ENCODE peak calls at places on chromosomes 7 and 10, in five cellular contexts. F is amygdala; Z is skeletal muscle cell; Y is NAMALWA; N is activated CD8-positive, alpha-beta memory T cell treated with anti-CD3 and anti-CD28 coated beads for 4 hours. Q is an unnamed sample.

GRCh38 chr7:155509725-155510551 is 36.4 kb downstream of the CNPY1 start:
- DNase-seq in F (no peak), Z (no peak), Y (no peak), N (no peak), Q (no peak)

GRCh38 chr7:2863461-2864066 is 19.5 kb upstream of the GNA12 start:
- DNase-seq in F (no peak), Z (peak), Y (no peak), N (peak), Q (peak)

GRCh38 chr10:59331661-59332060 is 30.7 kb downstream of the FAM13C start:
- DNase-seq in F (no peak), Z (no peak), Y (no peak), N (no peak), Q (no peak)

GRCh38 chr7:45573636-45574470 is at the start of gene ADCY1:
- DNase-seq in F (no peak), Z (no peak), Y (no peak), N (no peak), Q (peak)

GRCh38 chr7:106015586-106016218 is 52.6 kb downstream of the CDHR3 start:
- DNase-seq in F (no peak), Z (no peak), Y (no peak), N (no peak), Q (no peak)

GRCh38 chr7:5393748-5394147 is 29.9 kb downstream of the TNRC18 start:
- DNase-seq in F (no peak), Z (no peak), Y (no peak), N (no peak), Q (no peak)

GRCh38 chr10:43731486-43731885 is 82.8 kb upstream of the ZNF32 start:
- DNase-seq in F (no peak), Z (no peak), Y (no peak), N (no peak), Q (no peak)

GRCh38 chr7:105585850-105586500 is 4.7 kb upstream of the EFCAB10 start:
- DNase-seq in F (no peak), Z (no peak), Y (no peak), N (no peak), Q (no peak)

GRCh38 chr7:857661-858060 is 18.7 kb upstream of the GET4 start:
- DNase-seq in F (no peak), Z (no peak), Y (no peak), N (no peak), Q (no peak)

GRCh38 chr10:78563224-78563764 is 505.5 kb upstream of the ZMIZ1 start:
- DNase-seq in F (no peak), Z (no peak), Y (no peak), N (no peak), Q (no peak)

GRCh38 chr7:120273476-120273975 is 551 bp downstream of the KCND2 start:
- DNase-seq in F (no peak), Z (no peak), Y (no peak), N (no peak), Q (peak)

GRCh38 chr10:1629326-1630036 is 107.8 kb downstream of the ADARB2 start:
- DNase-seq in F (no peak), Z (no peak), Y (no peak), N (no peak), Q (no peak)

GRCh38 chr7:130242198-130243014 is 24.3 kb upstream of the CPA2 start:
- DNase-seq in F (no peak), Z (peak), Y (peak), N (peak), Q (peak)

GRCh38 chr10:11793762-11794479 is 29.2 kb upstream of the PROSER2 start:
- DNase-seq in F (no peak), Z (no peak), Y (no peak), N (no peak), Q (no peak)

GRCh38 chr7:157438121-157439025 is 101.6 kb downstream of the DNAJB6 start:
- DNase-seq in F (no peak), Z (no peak), Y (no peak), N (no peak), Q (no peak)

GRCh38 chr7:100208911-100209408 is 10.8 kb upstream of the PVRIG start:
- DNase-seq in F (no peak), Z (no peak), Y (no peak), N (no peak), Q (peak)

GRCh38 chr10:77179015-77179695 is 458.5 kb downstream of the KCNMA1 start:
- DNase-seq in F (no peak), Z (peak), Y (no peak), N (no peak), Q (no peak)

GRCh38 chr7:51079494-51079893 is 237.1 kb downstream of the COBL start:
- DNase-seq in F (no peak), Z (no peak), Y (no peak), N (no peak), Q (no peak)

GRCh38 chr10:20909801-20910200 is 12.7 kb upstream of the NEBL start:
- DNase-seq in F (no peak), Z (no peak), Y (no peak), N (no peak), Q (no peak)

GRCh38 chr10:413662-414071 is 275.8 kb downstream of the DIP2C start:
- DNase-seq in F (no peak), Z (no peak), Y (no peak), N (no peak), Q (no peak)

GRCh38 chr10:127354992-127355391 is 158.6 kb upstream of the INSYN2A start:
- DNase-seq in F (no peak), Z (no peak), Y (no peak), N (no peak), Q (no peak)

GRCh38 chr10:77531441-77532001 is 106.1 kb downstream of the KCNMA1 start:
- DNase-seq in F (no peak), Z (peak), Y (no peak), N (no peak), Q (no peak)

GRCh38 chr10:20271490-20271889 is 455.3 kb downstream of the PLXDC2 start:
- DNase-seq in F (no peak), Z (no peak), Y (no peak), N (no peak), Q (no peak)

GRCh38 chr10:677750-678661 is 11.5 kb downstream of the DIP2C start:
- DNase-seq in F (no peak), Z (no peak), Y (no peak), N (no peak), Q (no peak)

GRCh38 chr10:34010891-34011290 is 676.4 kb upstream of the NRP1 start:
- DNase-seq in F (no peak), Z (peak), Y (no peak), N (no peak), Q (no peak)

GRCh38 chr7:41188163-41189130 is 514.4 kb downstream of the INHBA start:
- DNase-seq in F (no peak), Z (peak), Y (no peak), N (no peak), Q (no peak)

GRCh38 chr7:26853788-26854393 is 10.5 kb downstream of the SKAP2 start:
- DNase-seq in F (no peak), Z (no peak), Y (peak), N (no peak), Q (no peak)

GRCh38 chr7:130758429-130759056 is 24.5 kb upstream of the KLF14 start:
- DNase-seq in F (no peak), Z (peak), Y (peak), N (no peak), Q (peak)